ENCODE peak calls at places on chromosomes 12 and 14, in eight cellular contexts. R is adipocyte, I is iPS DF 6.9, X is small intestine, M is right lobe of liver, W is NT2/D1, H is neuronal stem cell, Q is psoas muscle. Y is an unnamed sample.

GRCh38 chr14:24053548-24054323 is 1.9 kb downstream of the CARMIL3 start:
- DNase-seq in R (no peak), I (no peak), X (no peak), M (peak; percentile 44), W (no peak), H (no peak), Q (no peak), Y (no peak)

GRCh38 chr14:50410921-50411320 is 14.2 kb upstream of the CDKL1 start:
- DNase-seq in R (peak; percentile 76), I (no peak), X (no peak), M (no peak), W (no peak), H (no peak), Q (no peak), Y (no peak)

GRCh38 chr12:87661770-87662402 is 367.3 kb downstream of the C12orf50 start:
- DNase-seq in R (peak; percentile 24), I (no peak), X (peak; percentile 65), M (no peak), W (no peak), H (no peak), Q (no peak), Y (no peak)

GRCh38 chr12:42332301-42332894 is 6.4 kb downstream of the PPHLN1 start:
- DNase-seq in R (peak; percentile 81), I (no peak), X (peak; percentile 58), M (no peak), W (no peak), H (no peak), Q (no peak), Y (no peak)

GRCh38 chr14:50342211-50343080 is 30.3 kb downstream of the DMAC2L start:
- DNase-seq in R (peak; percentile 64), I (no peak), X (peak; percentile 46), M (peak; percentile 82), W (peak; percentile 15), H (no peak), Q (no peak), Y (no peak)

GRCh38 chr12:20280515-20280914 is 87.8 kb upstream of the PDE3A start:
- DNase-seq in R (no peak), I (no peak), X (no peak), M (no peak), W (no peak), H (no peak), Q (no peak), Y (no peak)

GRCh38 chr14:28494196-28494595 is 272.4 kb upstream of the FOXG1 start:
- DNase-seq in R (no peak), I (no peak), X (no peak), M (no peak), W (no peak), H (no peak), Q (no peak), Y (no peak)

GRCh38 chr12:15988983-15989382 is 77.9 kb downstream of the DERA start:
- DNase-seq in R (no peak), I (no peak), X (no peak), M (no peak), W (no peak), H (no peak), Q (no peak), Y (no peak)

GRCh38 chr12:115840159-115840558 is 437.3 kb downstream of the MED13L start:
- DNase-seq in R (no peak), I (no peak), X (no peak), M (no peak), W (no peak), H (no peak), Q (no peak), Y (no peak)

GRCh38 chr12:120710805-120711296 is 593 bp downstream of the UNC119B start:
- DNase-seq in R (peak; percentile 35), I (no peak), X (no peak), M (no peak), W (no peak), H (no peak), Q (no peak), Y (no peak)

GRCh38 chr12:43579240-43579639 is 27.2 kb upstream of the ADAMTS20 start:
- DNase-seq in R (no peak), I (no peak), X (no peak), M (no peak), W (no peak), H (no peak), Q (no peak), Y (no peak)

GRCh38 chr12:15558915-15559528 is 230.2 kb downstream of the EPS8 start:
- DNase-seq in R (no peak), I (no peak), X (no peak), M (no peak), W (no peak), H (no peak), Q (no peak), Y (no peak)

GRCh38 chr14:31982642-31983041 is 94.5 kb upstream of the ARHGAP5 start:
- DNase-seq in R (no peak), I (no peak), X (no peak), M (no peak), W (no peak), H (no peak), Q (no peak), Y (no peak)
- H3K36me3 ChIP-seq in R (no peaks in the 10 kb centered on the region), I (no peaks in the 10 kb centered on the region), X (no peaks in the 10 kb centered on the region), M (no peaks in the 10 kb centered on the region), W (no peaks in the 10 kb centered on the region), H (no peaks in the 10 kb centered on the region), Q (no peaks in the 10 kb centered on the region), Y (no peaks in the 10 kb centered on the region)

GRCh38 chr14:91250912-91251311 is 6.4 kb upstream of the GPR68 start:
- DNase-seq in R (no peak), I (no peak), X (no peak), M (no peak), W (no peak), H (no peak), Q (no peak), Y (no peak)
- H3K4me1 ChIP-seq in R (peaks cover 5% of the 10 kb centered on the region), I (peaks cover 5% of the 10 kb centered on the region), X (no peaks in the 10 kb centered on the region), M (no peaks in the 10 kb centered on the region), W (peaks cover 11% of the 10 kb centered on the region), H (peaks cover 14% of the 10 kb centered on the region), Q (peaks cover 4% of the 10 kb centered on the region), Y (no peaks in the 10 kb centered on the region)

DNA sequence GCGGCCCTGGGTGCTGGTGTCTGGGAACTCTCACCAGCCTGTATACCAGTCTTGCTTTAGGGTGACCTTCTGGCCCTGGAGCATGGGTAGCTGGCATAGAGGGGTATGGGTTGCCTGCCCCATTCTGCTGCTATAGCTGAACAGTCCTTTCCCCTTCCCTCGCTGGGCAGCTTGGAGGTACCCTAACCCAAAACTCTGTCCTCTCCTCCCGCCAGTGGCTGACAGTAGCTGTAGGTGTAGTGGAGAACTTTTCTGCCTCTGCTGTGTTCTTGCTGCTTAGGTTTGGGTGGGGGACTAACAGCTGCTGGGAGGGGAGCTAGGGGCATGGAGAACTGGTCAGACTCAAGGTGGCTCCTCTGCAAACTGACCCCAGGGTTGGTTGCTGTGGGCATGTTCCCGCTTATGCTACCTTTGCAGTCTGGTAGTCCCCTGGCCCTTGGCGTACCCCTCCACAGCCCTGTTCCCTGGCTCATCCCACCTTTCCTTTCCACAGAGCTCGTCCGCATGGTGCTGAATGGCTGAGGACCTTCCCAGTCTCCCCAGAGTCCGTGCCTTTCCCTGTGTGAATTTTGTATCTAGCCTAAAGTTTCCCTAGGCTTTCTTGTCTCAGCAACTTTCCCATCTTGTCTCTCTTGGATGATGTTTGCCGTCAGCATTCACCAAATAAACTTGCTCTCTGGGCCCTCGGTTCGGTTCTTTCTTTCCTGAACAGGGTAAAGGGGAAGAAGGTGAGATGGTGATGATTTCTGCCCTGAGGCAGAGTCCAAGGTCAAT is 2.9 kb downstream of the MYL6 start:
- DNase-seq in R (no peak), I (no peak), X (no peak), M (no peak), W (no peak), H (no peak), Q (no peak), Y (no peak)
- H3K36me3 ChIP-seq in R (peaks cover 65% of the 10 kb centered on the region), I (peaks cover 46% of the 10 kb centered on the region), X (peaks cover 31% of the 10 kb centered on the region), M (peaks cover 59% of the 10 kb centered on the region), W (peaks cover 73% of the 10 kb centered on the region), H (peaks cover 70% of the 10 kb centered on the region), Q (peaks cover 67% of the 10 kb centered on the region), Y (peaks cover 10% of the 10 kb centered on the region)

GRCh38 chr14:73744874-73745529 is 30.8 kb upstream of the PNMA1 start:
- DNase-seq in R (no peak), I (no peak), X (peak; percentile 98), M (no peak), W (no peak), H (no peak), Q (no peak), Y (peak; percentile 59)
- H3K4me1 ChIP-seq in R (peaks cover 77% of the 10 kb centered on the region), I (peaks cover 19% of the 10 kb centered on the region), X (peaks cover 59% of the 10 kb centered on the region), M (peaks cover 2% of the 10 kb centered on the region), W (peaks cover 34% of the 10 kb centered on the region), H (peaks cover 32% of the 10 kb centered on the region), Q (peaks cover 97% of the 10 kb centered on the region), Y (peaks cover 71% of the 10 kb centered on the region)

GRCh38 chr12:48018618-48018995 is 14.3 kb upstream of the COL2A1 start:
- DNase-seq in R (no peak), I (no peak), X (no peak), M (no peak), W (no peak), H (no peak), Q (no peak), Y (no peak)
- H3K36me3 ChIP-seq in R (no peaks in the 10 kb centered on the region), I (no peaks in the 10 kb centered on the region), X (no peaks in the 10 kb centered on the region), M (no peaks in the 10 kb centered on the region), W (no peaks in the 10 kb centered on the region), H (no peaks in the 10 kb centered on the region), Q (no peaks in the 10 kb centered on the region), Y (no peaks in the 10 kb centered on the region)

DNA sequence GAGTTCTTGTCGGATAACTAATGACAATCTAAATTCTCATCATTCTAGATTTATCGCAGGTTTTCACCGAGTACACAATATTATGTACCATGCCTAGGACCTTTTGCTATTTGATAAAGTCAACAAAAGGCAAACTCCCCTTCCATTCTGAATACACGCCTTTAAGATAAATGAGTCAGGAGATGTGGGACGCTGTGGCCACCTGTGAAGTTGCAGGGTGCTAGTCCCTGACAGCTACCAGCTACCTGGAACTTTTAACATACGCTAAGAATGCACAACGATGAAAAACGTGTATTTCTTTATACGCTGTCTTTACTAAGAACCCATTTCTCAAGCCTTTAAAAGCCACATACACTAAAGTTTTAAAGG is 678 bp downstream of the MDM1 start:
- DNase-seq in R (no peak), I (no peak), X (peak; percentile 12), M (no peak), W (no peak), H (no peak), Q (no peak), Y (no peak)
- H3K4me1 ChIP-seq in R (peaks cover 20% of the 10 kb centered on the region), I (peaks cover 2% of the 10 kb centered on the region), X (no peaks in the 10 kb centered on the region), M (no peaks in the 10 kb centered on the region), W (no peaks in the 10 kb centered on the region), H (peaks cover 9% of the 10 kb centered on the region), Q (peaks cover 5% of the 10 kb centered on the region), Y (peaks cover 1% of the 10 kb centered on the region)

DNA sequence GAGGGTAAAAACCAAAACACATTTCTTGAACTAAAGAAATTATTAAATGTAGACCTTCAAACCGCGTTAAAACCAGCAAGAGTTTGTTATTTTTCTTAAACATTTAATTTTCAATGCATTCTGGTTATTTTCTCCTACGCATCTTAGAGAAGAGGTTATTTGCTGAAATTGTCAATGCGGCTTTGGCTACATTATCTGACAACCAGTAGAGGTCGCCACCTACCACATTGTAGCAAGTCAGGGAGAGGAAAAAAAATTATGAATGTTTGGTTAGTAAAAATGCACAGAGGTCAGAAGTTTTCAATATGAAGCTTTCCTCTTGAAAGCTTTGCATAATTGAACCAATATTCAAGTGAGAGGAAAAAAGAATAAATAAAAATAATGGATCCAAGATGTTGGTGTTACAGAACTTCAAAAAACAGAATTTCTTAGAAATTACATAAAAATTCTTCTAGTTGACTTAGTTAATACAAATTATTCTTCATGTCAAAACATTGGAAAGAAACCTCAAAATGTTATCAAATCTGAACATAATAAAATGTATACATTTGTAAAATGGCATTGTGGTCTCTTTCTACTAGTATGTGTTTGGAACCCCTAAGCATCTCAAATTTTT is 159.4 kb upstream of the TMTC2 start:
- DNase-seq in R (peak; percentile 86), I (peak; percentile 13), X (peak; percentile 48), M (no peak), W (peak; percentile 46), H (peak; percentile 55), Q (no peak), Y (no peak)
- H3K36me3 ChIP-seq in R (no peaks in the 10 kb centered on the region), I (no peaks in the 10 kb centered on the region), X (no peaks in the 10 kb centered on the region), M (no peaks in the 10 kb centered on the region), W (no peaks in the 10 kb centered on the region), H (no peaks in the 10 kb centered on the region), Q (no peaks in the 10 kb centered on the region), Y (no peaks in the 10 kb centered on the region)

Y was measured in lung.